ENCODE peak calls at places on chromosomes 7 and 10, in four cellular contexts. Y is WTC11, I is HepG2, C is K562. V is an unnamed sample.

GRCh38 chr10:51342381-51342780 is 268.1 kb downstream of the PRKG1 start:
- DNase-seq in Y (no peak), I (no peak), C (no peak), V (no peak)

GRCh38 chr7:45358277-45358676 is 200.7 kb downstream of the RAMP3 start:
- DNase-seq in Y (no peak), I (no peak), C (no peak), V (no peak)

GRCh38 chr10:130740166-130740565 is 571.4 kb downstream of the TCERG1L start:
- DNase-seq in Y (no peak), I (no peak), C (no peak), V (no peak)

GRCh38 chr10:33279791-33280190 is 54.7 kb downstream of the NRP1 start:
- DNase-seq in Y (no peak), I (no peak), C (no peak), V (no peak)

GRCh38 chr7:117785431-117785830 is 87.8 kb downstream of the CTTNBP2 start:
- DNase-seq in Y (no peak), I (no peak), C (no peak), V (no peak)

GRCh38 chr10:48638739-48639527 is 34.1 kb upstream of the ARHGAP22 start:
- DNase-seq in Y (no peak), I (no peak), C (no peak), V (no peak)

GRCh38 chr10:110859206-110859946 is 12.4 kb upstream of the PDCD4 start:
- DNase-seq in Y (no peak), I (no peak), C (no peak), V (no peak)

GRCh38 chr10:1187855-1188555 is 131.8 kb downstream of the WDR37 start:
- DNase-seq in Y (peak; percentile 3), I (no peak), C (no peak), V (no peak)

GRCh38 chr7:107856806-107857540 is 34.0 kb upstream of the DLD start:
- DNase-seq in Y (no peak), I (peak; percentile 67), C (no peak), V (no peak)

GRCh38 chr7:127391591-127392181 is 822 bp downstream of the ZNF800 start:
- DNase-seq in Y (peak; percentile 22), I (no peak), C (peak; percentile 49), V (no peak)

GRCh38 chr7:103065666-103066065 is 8.9 kb downstream of the FBXL13 start:
- DNase-seq in Y (peak; percentile 62), I (peak; percentile 45), C (peak; percentile 53), V (no peak)

GRCh38 chr7:26365077-26365896 is 73.6 kb downstream of the SNX10 start:
- DNase-seq in Y (no peak), I (peak; percentile 65), C (peak; percentile 32), V (peak; percentile 83)

GRCh38 chr10:11424456-11425287 is 186.8 kb downstream of the USP6NL start:
- DNase-seq in Y (peak; percentile 71), I (peak; percentile 39), C (peak; percentile 72), V (no peak)

GRCh38 chr10:71274901-71275796 is 43.9 kb upstream of the SLC29A3 start:
- DNase-seq in Y (no peak), I (no peak), C (no peak), V (no peak)

GRCh38 chr10:26372513-26373354 is 65.4 kb upstream of the APBB1IP start:
- DNase-seq in Y (no peak), I (no peak), C (no peak), V (peak; percentile 79)

GRCh38 chr7:26192485-26193087 is 8.0 kb downstream of the HNRNPA2B1 start:
- DNase-seq in Y (no peak), I (no peak), C (no peak), V (no peak)

GRCh38 chr10:63671317-63671937 is 150.2 kb downstream of the REEP3 start:
- DNase-seq in Y (no peak), I (no peak), C (no peak), V (no peak)

GRCh38 chr7:128431754-128432153 is 22.0 kb upstream of the IMPDH1 start:
- DNase-seq in Y (no peak), I (no peak), C (no peak), V (no peak)

GRCh38 chr7:42574693-42575084 is 337.2 kb downstream of the C7orf25 start:
- DNase-seq in Y (no peak), I (no peak), C (no peak), V (no peak)

GRCh38 chr10:69506487-69506833 is 55.2 kb downstream of the TSPAN15 start:
- DNase-seq in Y (no peak), I (no peak), C (no peak), V (no peak)

GRCh38 chr7:110522751-110523200 is 568.2 kb upstream of the LRRN3 start:
- DNase-seq in Y (no peak), I (peak; percentile 96), C (no peak), V (no peak)

GRCh38 chr7:109611656-109612055 is 1042.0 kb downstream of the DNAJB9 start:
- DNase-seq in Y (no peak), I (no peak), C (no peak), V (no peak)

GRCh38 chr7:16063691-16064090 is 357.6 kb downstream of the CRPPA start:
- DNase-seq in Y (no peak), I (no peak), C (no peak), V (no peak)

DNA sequence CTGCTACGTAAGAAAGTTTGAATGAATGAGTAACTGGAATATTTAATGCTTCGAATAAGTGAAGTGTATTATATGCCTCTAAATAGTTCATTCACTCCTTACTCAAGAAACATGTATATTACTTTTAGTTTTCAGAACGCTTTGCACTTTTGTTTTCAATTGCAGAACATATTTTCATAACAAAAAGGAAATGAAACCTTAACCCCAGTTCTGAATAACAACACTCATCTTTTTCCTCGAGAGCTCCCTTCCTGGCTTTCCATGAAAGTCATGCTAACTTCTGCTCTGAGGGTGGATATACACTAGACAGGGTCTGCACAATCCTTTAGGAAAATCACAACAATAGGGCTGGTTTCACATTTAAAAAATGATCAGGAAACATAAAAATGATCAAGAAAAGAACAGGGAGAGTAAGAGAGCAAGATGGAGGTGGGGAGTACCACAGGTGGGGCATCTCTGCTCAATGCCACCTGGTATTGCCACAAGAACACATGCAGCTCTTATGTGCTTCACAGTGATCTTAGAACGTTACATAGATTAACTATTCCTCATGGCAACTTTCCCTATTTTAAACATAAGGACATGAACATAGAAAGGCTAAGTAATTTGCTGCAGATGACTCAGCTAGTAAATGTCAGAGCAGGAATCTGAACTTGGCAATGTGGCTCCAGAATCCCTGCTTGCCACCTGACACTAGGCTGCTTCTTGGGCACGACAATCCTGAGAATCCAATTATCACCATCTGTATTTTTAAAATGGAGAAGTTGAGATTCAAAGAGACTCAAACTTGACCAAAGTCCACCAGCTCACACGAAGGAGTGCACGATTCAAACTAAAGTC is 219.5 kb upstream of the AOAH start:
- DNase-seq in Y (no peak), I (no peak), C (no peak), V (no peak)
- TF ChIP-seq CBFB in Y (no peak), I (no peak), C (no peak), V (no peak)

DNA sequence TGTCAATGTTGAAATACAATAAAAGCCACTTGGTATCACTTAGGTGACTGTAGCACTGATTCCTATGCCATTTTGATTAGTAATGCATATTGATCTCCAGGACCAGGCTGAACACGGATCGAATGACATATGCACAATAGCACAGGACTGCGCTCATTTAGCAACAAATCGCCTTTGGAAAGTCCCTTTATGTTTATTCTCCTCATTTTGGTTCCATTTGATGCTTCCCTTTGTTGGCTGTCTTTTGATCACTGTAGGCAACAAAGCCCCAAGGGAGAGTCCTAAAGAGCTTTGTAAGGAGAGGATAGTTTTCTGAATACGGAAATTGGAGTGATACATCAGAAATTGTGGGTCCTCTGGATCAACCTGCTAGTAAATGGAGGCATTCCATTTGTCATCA is 1111.5 kb downstream of the SORCS1 start:
- DNase-seq in Y (no peak), I (no peak), C (no peak), V (no peak)
- TF ChIP-seq CBFB in Y (no peak), I (no peak), C (no peak), V (no peak)

DNA sequence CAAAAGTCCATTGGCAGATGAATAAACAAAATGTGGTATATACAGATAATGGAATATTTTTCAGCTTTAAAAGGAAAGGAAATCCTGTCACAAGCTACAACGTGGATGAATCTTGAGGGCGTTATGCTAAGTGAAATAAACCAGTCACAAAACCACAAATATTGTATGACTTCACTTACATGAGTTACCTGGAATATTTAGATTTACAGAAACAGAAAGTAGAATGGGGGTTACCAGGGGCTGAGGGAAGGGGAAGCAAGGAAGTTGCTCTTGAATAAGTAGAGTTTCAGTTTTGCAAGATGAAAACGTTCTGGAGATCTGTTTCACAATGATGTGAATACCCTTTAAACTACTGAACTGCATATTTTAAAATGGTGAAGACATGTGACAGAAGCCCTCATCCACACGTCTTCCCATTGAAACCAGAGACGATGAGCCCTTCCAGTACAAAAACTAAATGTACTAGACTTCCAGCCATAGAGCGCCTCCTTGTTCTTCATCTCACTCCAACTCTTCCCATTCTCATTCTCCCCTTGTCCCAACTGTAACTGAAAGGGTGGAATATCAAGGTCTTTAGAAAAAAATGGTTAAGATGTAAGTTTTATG is 62.4 kb downstream of the MICU1 start:
- DNase-seq in Y (no peak), I (no peak), C (no peak), V (peak; percentile 69)
- TF ChIP-seq CBFB in Y (no peak), I (no peak), C (no peak), V (no peak)

GRCh38 chr7:54908760-54909438 is 109.9 kb upstream of the EGFR start:
- DNase-seq in Y (no peak), I (no peak), C (no peak), V (no peak)

GRCh38 chr7:54904130-54904529 is 114.7 kb upstream of the EGFR start:
- DNase-seq in Y (no peak), I (no peak), C (no peak), V (no peak)

GRCh38 chr7:54906963-54907362 is 111.9 kb upstream of the EGFR start:
- DNase-seq in Y (no peak), I (no peak), C (no peak), V (no peak)

GRCh38 chr7:54904986-54905385 is 113.8 kb upstream of the EGFR start:
- DNase-seq in Y (no peak), I (no peak), C (no peak), V (no peak)

GRCh38 chr7:54907981-54908380 is 110.8 kb upstream of the EGFR start:
- DNase-seq in Y (no peak), I (no peak), C (no peak), V (no peak)
- TF ChIP-seq CBFB in Y (no peak), I (no peak), C (no peak), V (no peak)

DNA sequence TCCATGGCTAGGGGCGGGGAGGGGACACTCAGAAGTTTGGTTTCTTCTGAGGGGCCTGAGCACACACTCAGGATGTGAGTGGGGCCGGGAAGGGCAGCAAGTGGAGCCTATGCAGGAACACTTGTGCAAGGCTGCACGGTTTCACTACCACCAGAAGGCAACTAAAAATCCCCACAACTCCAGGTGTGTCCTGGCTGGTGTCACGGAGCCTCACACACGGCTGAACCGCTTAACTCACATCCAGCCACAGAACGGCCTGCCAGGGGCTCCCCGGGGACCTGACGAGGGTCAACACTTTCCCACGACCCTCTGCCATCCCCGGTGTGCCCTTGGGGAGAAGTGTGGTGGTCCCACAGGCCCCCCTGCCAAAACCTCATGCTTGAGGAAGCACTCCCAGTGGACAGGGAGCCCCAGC is 173.9 kb downstream of the ELFN1 start:
- DNase-seq in Y (peak; percentile 6), I (no peak), C (no peak), V (no peak)
- TF ChIP-seq CBFB in Y (no peak), I (no peak), C (no peak), V (no peak)

V was measured in GM12878.